ENCODE peak calls at places on chromosomes 5 and 9, in eight cellular contexts. One of them, this sample, is unnamed.

GRCh38 chr5:151239237-151239861 is 13.6 kb upstream of the GM2A start:
- DNase-seq in A549: peak; percentile 60
- DNase-seq in gastrocnemius medialis: peak; percentile 60
- DNase-seq in fibroblast of lung: peak; percentile 45
- DNase-seq in progenitor cell of endocrine pancreas: peak; percentile 17
- DNase-seq in Calu3: peak; percentile 53
- DNase-seq in heart left ventricle: peak; percentile 91
- DNase-seq in CD4-positive, alpha-beta T cell: no peak
- DNase-seq in this sample: peak; percentile 82

GRCh38 chr9:95317893-95318211 is 343 bp upstream of the FANCC start:
- DNase-seq in heart left ventricle: no peak
- DNase-seq in gastrocnemius medialis: no peak
- DNase-seq in progenitor cell of endocrine pancreas: no peak
- DNase-seq in Calu3: no peak
- DNase-seq in A549: no peak
- DNase-seq in fibroblast of lung: no peak
- DNase-seq in CD4-positive, alpha-beta T cell: no peak
- DNase-seq in this sample: no peak

GRCh38 chr5:132056610-132057497 is 3.6 kb upstream of the IL3 start:
- DNase-seq in Calu3: no peak
- DNase-seq in A549: no peak
- DNase-seq in gastrocnemius medialis: no peak
- DNase-seq in fibroblast of lung: no peak
- DNase-seq in CD4-positive, alpha-beta T cell: no peak
- DNase-seq in progenitor cell of endocrine pancreas: peak; percentile 8
- DNase-seq in heart left ventricle: no peak
- DNase-seq in this sample: peak; percentile 7

GRCh38 chr5:9533096-9533495 is 12.8 kb downstream of the SEMA5A start:
- DNase-seq in progenitor cell of endocrine pancreas: no peak
- DNase-seq in A549: no peak
- DNase-seq in Calu3: no peak
- DNase-seq in fibroblast of lung: peak; percentile 59
- DNase-seq in CD4-positive, alpha-beta T cell: no peak
- DNase-seq in heart left ventricle: no peak
- DNase-seq in gastrocnemius medialis: no peak
- DNase-seq in this sample: no peak

GRCh38 chr9:121645853-121646807 is 5.3 kb upstream of the DAB2IP start:
- DNase-seq in gastrocnemius medialis: no peak
- DNase-seq in A549: no peak
- DNase-seq in heart left ventricle: peak; percentile 44
- DNase-seq in Calu3: no peak
- DNase-seq in CD4-positive, alpha-beta T cell: no peak
- DNase-seq in fibroblast of lung: no peak
- DNase-seq in progenitor cell of endocrine pancreas: no peak
- DNase-seq in this sample: no peak

GRCh38 chr5:175434800-175435199 is 9.2 kb downstream of the DRD1 start:
- DNase-seq in progenitor cell of endocrine pancreas: no peak
- DNase-seq in fibroblast of lung: no peak
- DNase-seq in heart left ventricle: no peak
- DNase-seq in A549: no peak
- DNase-seq in gastrocnemius medialis: no peak
- DNase-seq in Calu3: no peak
- DNase-seq in CD4-positive, alpha-beta T cell: no peak
- DNase-seq in this sample: no peak

GRCh38 chr9:135992486-135993408 is 31.6 kb upstream of the UBAC1 start:
- DNase-seq in A549: peak; percentile 70
- DNase-seq in progenitor cell of endocrine pancreas: peak; percentile 59
- DNase-seq in Calu3: peak; percentile 49
- DNase-seq in heart left ventricle: peak; percentile 93
- DNase-seq in gastrocnemius medialis: peak; percentile 71
- DNase-seq in fibroblast of lung: peak; percentile 86
- DNase-seq in CD4-positive, alpha-beta T cell: peak; percentile 18
- DNase-seq in this sample: peak; percentile 74

GRCh38 chr5:172834570-172835245 is 657 bp downstream of the ERGIC1 start:
- DNase-seq in A549: no peak
- DNase-seq in fibroblast of lung: no peak
- DNase-seq in gastrocnemius medialis: no peak
- DNase-seq in CD4-positive, alpha-beta T cell: no peak
- DNase-seq in Calu3: peak; percentile 25
- DNase-seq in progenitor cell of endocrine pancreas: peak; percentile 20
- DNase-seq in heart left ventricle: no peak
- DNase-seq in this sample: peak; percentile 65

GRCh38 chr9:71746023-71746752 is 22.1 kb downstream of the CEMIP2 start:
- DNase-seq in fibroblast of lung: no peak
- DNase-seq in Calu3: no peak
- DNase-seq in gastrocnemius medialis: no peak
- DNase-seq in CD4-positive, alpha-beta T cell: no peak
- DNase-seq in A549: no peak
- DNase-seq in heart left ventricle: no peak
- DNase-seq in progenitor cell of endocrine pancreas: no peak
- DNase-seq in this sample: no peak

GRCh38 chr5:25393321-25393720 is 748.5 kb upstream of the CDH10 start:
- DNase-seq in heart left ventricle: no peak
- DNase-seq in gastrocnemius medialis: no peak
- DNase-seq in Calu3: no peak
- DNase-seq in progenitor cell of endocrine pancreas: no peak
- DNase-seq in fibroblast of lung: no peak
- DNase-seq in CD4-positive, alpha-beta T cell: no peak
- DNase-seq in A549: no peak
- DNase-seq in this sample: no peak

GRCh38 chr9:1876891-1877496 is 138.2 kb upstream of the SMARCA2 start:
- DNase-seq in fibroblast of lung: no peak
- DNase-seq in Calu3: no peak
- DNase-seq in gastrocnemius medialis: no peak
- DNase-seq in heart left ventricle: no peak
- DNase-seq in CD4-positive, alpha-beta T cell: no peak
- DNase-seq in A549: no peak
- DNase-seq in progenitor cell of endocrine pancreas: no peak
- DNase-seq in this sample: no peak

GRCh38 chr5:15615859-15616258 is 115.9 kb downstream of the FBXL7 start:
- DNase-seq in CD4-positive, alpha-beta T cell: no peak
- DNase-seq in fibroblast of lung: peak; percentile 60
- DNase-seq in heart left ventricle: no peak
- DNase-seq in Calu3: no peak
- DNase-seq in gastrocnemius medialis: no peak
- DNase-seq in A549: no peak
- DNase-seq in progenitor cell of endocrine pancreas: no peak
- DNase-seq in this sample: no peak

GRCh38 chr9:5876026-5876425 is 14.7 kb upstream of the MLANA start:
- DNase-seq in progenitor cell of endocrine pancreas: no peak
- DNase-seq in heart left ventricle: no peak
- DNase-seq in gastrocnemius medialis: no peak
- DNase-seq in Calu3: no peak
- DNase-seq in fibroblast of lung: no peak
- DNase-seq in A549: no peak
- DNase-seq in CD4-positive, alpha-beta T cell: no peak
- DNase-seq in this sample: no peak

GRCh38 chr9:5873439-5873838 is 17.2 kb upstream of the MLANA start:
- DNase-seq in fibroblast of lung: no peak
- DNase-seq in progenitor cell of endocrine pancreas: no peak
- DNase-seq in A549: no peak
- DNase-seq in Calu3: no peak
- DNase-seq in heart left ventricle: no peak
- DNase-seq in CD4-positive, alpha-beta T cell: no peak
- DNase-seq in gastrocnemius medialis: no peak
- DNase-seq in this sample: no peak

GRCh38 chr9:5874048-5874447 is 16.6 kb upstream of the MLANA start:
- DNase-seq in gastrocnemius medialis: no peak
- DNase-seq in A549: no peak
- DNase-seq in heart left ventricle: no peak
- DNase-seq in Calu3: no peak
- DNase-seq in CD4-positive, alpha-beta T cell: no peak
- DNase-seq in progenitor cell of endocrine pancreas: no peak
- DNase-seq in fibroblast of lung: no peak
- DNase-seq in this sample: no peak

GRCh38 chr9:5879419-5880181 is 11.1 kb upstream of the MLANA start:
- DNase-seq in A549: peak; percentile 81
- DNase-seq in progenitor cell of endocrine pancreas: no peak
- DNase-seq in gastrocnemius medialis: no peak
- DNase-seq in fibroblast of lung: peak; percentile 90
- DNase-seq in heart left ventricle: no peak
- DNase-seq in Calu3: no peak
- DNase-seq in CD4-positive, alpha-beta T cell: no peak
- DNase-seq in this sample: no peak

DNA sequence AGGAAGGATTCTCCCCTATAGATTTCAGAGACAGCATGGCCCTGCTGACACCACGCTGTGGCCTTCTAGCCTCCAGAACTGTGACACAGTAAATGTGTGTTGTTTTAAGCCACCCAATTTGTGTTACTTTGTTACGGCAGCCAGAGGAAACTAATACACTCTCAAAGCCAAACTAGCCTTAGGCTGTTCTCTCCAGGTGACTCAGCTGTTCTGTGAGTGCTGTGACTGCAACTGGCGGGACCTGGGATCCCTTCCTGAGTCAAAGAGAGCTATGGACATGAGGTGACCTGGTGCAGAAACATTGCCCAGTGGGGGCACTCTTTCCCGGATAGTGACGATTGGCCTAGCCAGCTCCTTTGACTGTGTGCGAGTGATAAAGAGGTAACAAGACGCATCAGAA is 14.0 kb upstream of the MLANA start:
- DNase-seq in A549: no peak
- DNase-seq in heart left ventricle: no peak
- DNase-seq in fibroblast of lung: no peak
- DNase-seq in Calu3: no peak
- DNase-seq in CD4-positive, alpha-beta T cell: no peak
- DNase-seq in gastrocnemius medialis: no peak
- DNase-seq in progenitor cell of endocrine pancreas: no peak
- DNase-seq in this sample: no peak
- TF ChIP-seq CTCF in A549: no peak
- TF ChIP-seq CTCF in heart left ventricle: no peak
- TF ChIP-seq CTCF in fibroblast of lung: no peak
- TF ChIP-seq CTCF in Calu3: no peak
- TF ChIP-seq CTCF in CD4-positive, alpha-beta T cell: no peak
- TF ChIP-seq CTCF in gastrocnemius medialis: no peak
- TF ChIP-seq CTCF in progenitor cell of endocrine pancreas: no peak
- TF ChIP-seq CTCF in this sample: no peak

DNA sequence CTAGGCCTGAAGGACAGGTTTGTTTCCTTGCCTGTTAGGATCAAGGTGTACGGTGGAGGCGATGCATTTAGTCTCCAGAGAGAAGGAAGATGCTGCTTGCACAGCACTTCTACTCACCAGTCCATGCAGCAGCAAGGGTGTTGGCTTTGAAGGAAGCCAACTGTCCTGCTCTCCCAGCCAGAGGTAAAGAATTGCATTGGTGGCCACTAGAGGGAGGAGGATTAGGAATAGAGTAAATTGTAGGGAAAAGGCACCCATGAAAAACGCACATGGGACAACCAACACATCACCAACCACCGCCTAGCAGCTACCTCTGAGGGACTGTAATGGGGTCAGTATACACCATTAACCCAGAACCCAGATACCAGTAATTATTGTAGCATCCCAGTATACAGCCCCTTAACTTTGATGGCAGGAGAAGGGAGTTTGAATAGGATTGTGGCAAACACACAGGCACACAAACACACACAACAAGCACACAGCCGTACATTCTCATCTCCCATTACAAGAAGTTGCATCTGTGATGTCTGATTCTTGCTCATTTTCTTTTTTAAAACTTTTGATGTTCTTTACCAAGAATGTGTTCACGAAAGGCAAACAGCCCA is 267.7 kb downstream of the ADAMTS6 start:
- DNase-seq in Calu3: peak; percentile 50
- DNase-seq in CD4-positive, alpha-beta T cell: no peak
- DNase-seq in progenitor cell of endocrine pancreas: no peak
- DNase-seq in A549: peak; percentile 53
- DNase-seq in heart left ventricle: no peak
- DNase-seq in fibroblast of lung: peak; percentile 26
- DNase-seq in gastrocnemius medialis: no peak
- DNase-seq in this sample: no peak
- TF ChIP-seq CTCF in Calu3: peak; percentile 70
- TF ChIP-seq CTCF in CD4-positive, alpha-beta T cell: no peak
- TF ChIP-seq CTCF in progenitor cell of endocrine pancreas: peak; percentile 55
- TF ChIP-seq CTCF in A549: peak; percentile 40
- TF ChIP-seq CTCF in heart left ventricle: peak; percentile 32
- TF ChIP-seq CTCF in fibroblast of lung: peak; percentile 53
- TF ChIP-seq CTCF in gastrocnemius medialis: no peak
- TF ChIP-seq CTCF in this sample: peak; percentile 64

GRCh38 chr9:32351845-32352244 is 32.6 kb upstream of the ACO1 start:
- DNase-seq in Calu3: no peak
- DNase-seq in CD4-positive, alpha-beta T cell: no peak
- DNase-seq in progenitor cell of endocrine pancreas: no peak
- DNase-seq in fibroblast of lung: peak; percentile 2
- DNase-seq in A549: peak; percentile 24
- DNase-seq in heart left ventricle: no peak
- DNase-seq in gastrocnemius medialis: no peak
- DNase-seq in this sample: peak; percentile 40
- TF ChIP-seq CTCF in Calu3: peak; percentile 25
- TF ChIP-seq CTCF in CD4-positive, alpha-beta T cell: no peak
- TF ChIP-seq CTCF in progenitor cell of endocrine pancreas: no peak
- TF ChIP-seq CTCF in fibroblast of lung: no peak
- TF ChIP-seq CTCF in A549: no peak
- TF ChIP-seq CTCF in heart left ventricle: no peak
- TF ChIP-seq CTCF in gastrocnemius medialis: no peak
- TF ChIP-seq CTCF in this sample: no peak

DNA sequence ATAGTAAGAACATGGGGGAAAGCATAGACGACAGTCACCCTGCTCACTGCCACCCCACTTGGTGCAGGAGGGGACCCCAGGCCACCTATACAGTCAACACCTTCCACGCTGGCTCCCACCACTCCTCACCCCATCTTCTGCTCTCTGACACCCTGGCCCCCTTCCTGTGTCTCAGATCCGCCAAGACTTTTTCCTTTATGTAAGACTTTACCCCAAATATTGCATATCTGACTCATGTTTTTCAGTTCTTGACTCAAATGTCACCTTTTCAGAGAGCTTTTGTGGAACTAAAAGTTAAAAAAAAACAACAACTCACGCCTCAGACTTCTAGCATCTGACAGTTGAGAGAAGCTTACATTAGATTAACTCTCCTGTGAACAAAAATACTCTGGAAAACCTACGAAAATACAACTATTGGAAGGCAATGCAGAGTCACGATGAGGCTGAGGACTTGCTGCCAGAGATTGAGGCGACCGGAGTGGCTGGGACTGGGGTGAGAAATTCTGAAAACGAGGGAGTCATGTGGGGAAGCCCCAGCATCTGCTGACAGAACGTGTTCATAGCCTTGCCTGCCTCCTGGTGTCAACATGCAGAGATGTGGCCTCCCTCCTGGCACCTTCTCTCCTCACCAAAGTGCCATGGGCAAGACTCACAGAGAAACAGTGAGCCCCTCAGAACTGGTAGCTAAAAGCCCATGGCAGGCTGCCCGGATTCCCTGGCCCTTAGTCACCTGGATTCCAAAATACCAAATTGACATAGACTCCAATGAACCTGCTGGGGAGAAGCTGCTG is 22.4 kb upstream of the FCN2 start:
- DNase-seq in A549: peak; percentile 25
- DNase-seq in CD4-positive, alpha-beta T cell: no peak
- DNase-seq in heart left ventricle: no peak
- DNase-seq in gastrocnemius medialis: no peak
- DNase-seq in fibroblast of lung: peak; percentile 68
- DNase-seq in Calu3: no peak
- DNase-seq in progenitor cell of endocrine pancreas: no peak
- DNase-seq in this sample: no peak
- TF ChIP-seq CTCF in A549: no peak
- TF ChIP-seq CTCF in CD4-positive, alpha-beta T cell: no peak
- TF ChIP-seq CTCF in heart left ventricle: no peak
- TF ChIP-seq CTCF in gastrocnemius medialis: no peak
- TF ChIP-seq CTCF in fibroblast of lung: no peak
- TF ChIP-seq CTCF in Calu3: no peak
- TF ChIP-seq CTCF in progenitor cell of endocrine pancreas: no peak
- TF ChIP-seq CTCF in this sample: no peak